ENCODE peak calls at places on chromosomes 5 and 9, in six cellular contexts. A, B, P, I, C and M are unnamed samples.

GRCh38 chr5:150353395-150353675 is 4.2 kb upstream of the TCOF1 start:
- DNase-seq in A (no peak), B (no peak), P (no peak), I (no peak), C (no peak), M (no peak)

GRCh38 chr5:95726811-95727763 is 4.0 kb upstream of the RHOBTB3 start:
- DNase-seq in A (peak), B (no peak), P (no peak), I (no peak), C (no peak), M (peak)

GRCh38 chr5:68424799-68425537 is 209.4 kb downstream of the PIK3R1 start:
- DNase-seq in A (peak), B (peak), P (peak), I (no peak), C (peak), M (peak)

GRCh38 chr5:176887252-176887849 is 11.8 kb downstream of the HK3 start:
- DNase-seq in A (no peak), B (peak), P (no peak), I (no peak), C (no peak), M (no peak)

GRCh38 chr5:3594514-3595101 is 1.0 kb upstream of the IRX1 start:
- DNase-seq in A (peak), B (no peak), P (no peak), I (no peak), C (no peak), M (no peak)

GRCh38 chr9:120445974-120446373 is 134.0 kb downstream of the CDK5RAP2 start:
- DNase-seq in A (no peak), B (no peak), P (peak), I (no peak), C (peak), M (peak)

GRCh38 chr5:142473038-142473437 is 148.2 kb upstream of the SPRY4 start:
- DNase-seq in A (no peak), B (no peak), P (no peak), I (no peak), C (no peak), M (no peak)

GRCh38 chr9:22922222-22922621 is 475.6 kb downstream of the DMRTA1 start:
- DNase-seq in A (no peak), B (no peak), P (no peak), I (no peak), C (peak), M (no peak)